ENCODE peak calls at places on chromosomes 4 and X, in nine cellular contexts. K is H1, E is HCT116, W is body of pancreas, Q is heart left ventricle, X is IMR-90, J is breast epithelium, Z is right lobe of liver, Y is upper lobe of left lung. U is an unnamed sample.

GRCh38 chr4:88138561-88138960 is 19.9 kb downstream of the ABCG2 start:
- DNase-seq in Y (no peak), Q (no peak), J (no peak), Z (no peak), K (no peak), X (peak; percentile 91), E (no peak), W (no peak), U (no peak)

GRCh38 chr4:41331224-41331623 is 74.5 kb downstream of the UCHL1 start:
- DNase-seq in E (no peak), J (no peak), X (no peak), Y (no peak), Q (no peak), Z (no peak), W (no peak), K (no peak), U (no peak)

GRCh38 chr4:1998296-1998695 is 10.5 kb downstream of the NELFA start:
- DNase-seq in J (no peak), X (no peak), Y (no peak), E (no peak), Q (no peak), K (no peak), Z (no peak), W (no peak), U (peak; percentile 57)

GRCh38 chr4:140740906-140741670 is 15.1 kb downstream of the TBC1D9 start:
- DNase-seq in X (no peak), K (no peak), Q (no peak), Y (no peak), Z (no peak), J (no peak), E (no peak), W (no peak), U (no peak)

GRCh38 chrX:2829469-2830246 is 928 bp downstream of the GYG2 start:
- DNase-seq in E (no peak), Q (no peak), J (no peak), W (no peak), Z (no peak), Y (peak; percentile 59), K (no peak), X (no peak), U (no peak)

GRCh38 chr4:74503580-74503979 is 58.6 kb downstream of the AREG start:
- DNase-seq in W (no peak), E (no peak), Y (no peak), X (peak; percentile 88), Z (no peak), J (no peak), K (no peak), Q (no peak), U (no peak)

GRCh38 chr4:185911556-185912064 is 99.6 kb upstream of the SORBS2 start:
- DNase-seq in X (peak; percentile 4), Y (no peak), W (no peak), E (no peak), Z (no peak), K (no peak), Q (no peak), J (no peak), U (no peak)

GRCh38 chrX:72255445-72255844 is 16.6 kb upstream of the ERCC6L start:
- DNase-seq in Q (no peak), E (no peak), Z (no peak), Y (peak; percentile 87), W (peak; percentile 26), X (no peak), K (no peak), J (no peak), U (peak; percentile 78)

GRCh38 chrX:18931972-18932371 is 51.9 kb downstream of the PHKA2 start:
- DNase-seq in W (no peak), Q (peak; percentile 16), X (peak; percentile 30), Y (no peak), Z (no peak), J (no peak), E (no peak), K (no peak), U (no peak)

GRCh38 chrX:115259238-115259875 is 25.5 kb upstream of the LRCH2 start:
- DNase-seq in Z (no peak), Q (no peak), J (no peak), K (no peak), Y (no peak), E (no peak), W (no peak), X (no peak), U (no peak)

GRCh38 chr4:79935264-79935663 is 137.8 kb downstream of the ANTXR2 start:
- DNase-seq in X (no peak), Z (no peak), Y (no peak), K (no peak), Q (no peak), E (no peak), J (no peak), W (no peak), U (no peak)

GRCh38 chr4:143986173-143986572 is 33.0 kb downstream of the GYPB start:
- DNase-seq in Q (no peak), X (no peak), Y (no peak), Z (no peak), J (no peak), W (no peak), E (no peak), K (peak; percentile 13), U (no peak)

GRCh38 chrX:116317409-116317808 is 119.0 kb upstream of the SLC6A14 start:
- DNase-seq in W (no peak), Q (peak; percentile 14), K (no peak), Z (no peak), X (no peak), Y (no peak), J (peak; percentile 32), E (no peak), U (peak; percentile 85)

GRCh38 chr4:98482847-98483806 is 175.3 kb downstream of the TSPAN5 start:
- DNase-seq in E (peak; percentile 10), W (no peak), Z (no peak), X (peak; percentile 68), K (no peak), J (no peak), Y (no peak), Q (no peak), U (no peak)

GRCh38 chrX:20623448-20623847 is 356.7 kb upstream of the RPS6KA3 start:
- DNase-seq in X (no peak), Q (no peak), Y (no peak), W (no peak), E (peak; percentile 0), Z (no peak), J (no peak), K (no peak), U (no peak)

GRCh38 chr4:83241132-83241531 is 43.5 kb downstream of the COQ2 start:
- DNase-seq in X (no peak), W (no peak), Y (no peak), Q (no peak), J (no peak), Z (no peak), E (no peak), K (no peak), U (no peak)

GRCh38 chr4:102429553-102429952 is 71.6 kb upstream of the NFKB1 start:
- DNase-seq in K (no peak), W (no peak), Z (no peak), E (peak; percentile 87), J (no peak), Q (no peak), X (peak; percentile 75), Y (no peak), U (no peak)

GRCh38 chr4:130486841-130487240 is 1390.9 kb downstream of the C4orf33 start:
- DNase-seq in Y (no peak), X (peak; percentile 10), Z (no peak), J (no peak), Q (no peak), W (no peak), E (no peak), K (no peak), U (no peak)
- H3K27ac ChIP-seq in Y (no peak overlapping the region), X (no peak overlapping the region), Z (no peak overlapping the region), J (no peak overlapping the region), Q (no peak overlapping the region), W (no peak overlapping the region), E (no peak overlapping the region), K (no peak overlapping the region), U (no peak overlapping the region)

GRCh38 chr4:6272863-6273660 is 3.4 kb downstream of the WFS1 start:
- DNase-seq in W (no peak), Z (no peak), Q (no peak), X (peak; percentile 88), J (no peak), E (no peak), K (no peak), Y (peak; percentile 29), U (peak; percentile 88)
- TF ChIP-seq POLR2A in W (no peak), Z (no peak), Q (no peak), X (no peak), J (no peak), E (no peak), K (no peak), Y (peak; percentile 19), U (no peak)

GRCh38 chr4:16591867-16592266 is 306.6 kb downstream of the LDB2 start:
- DNase-seq in E (no peak), Z (no peak), Y (no peak), J (no peak), K (no peak), X (no peak), W (no peak), Q (peak; percentile 51), U (no peak)

GRCh38 chr4:16598241-16599224 is 299.9 kb downstream of the LDB2 start:
- DNase-seq in Q (no peak), K (no peak), E (no peak), W (no peak), Z (no peak), Y (no peak), J (no peak), X (peak; percentile 76), U (no peak)

GRCh38 chr4:16596267-16596666 is 302.2 kb downstream of the LDB2 start:
- DNase-seq in W (no peak), Z (no peak), X (no peak), K (no peak), E (no peak), Y (no peak), Q (no peak), J (no peak), U (no peak)

GRCh38 chr4:16603178-16603577 is 295.3 kb downstream of the LDB2 start:
- DNase-seq in Q (no peak), Z (no peak), Y (no peak), W (no peak), E (no peak), K (no peak), J (no peak), X (no peak), U (no peak)

DNA sequence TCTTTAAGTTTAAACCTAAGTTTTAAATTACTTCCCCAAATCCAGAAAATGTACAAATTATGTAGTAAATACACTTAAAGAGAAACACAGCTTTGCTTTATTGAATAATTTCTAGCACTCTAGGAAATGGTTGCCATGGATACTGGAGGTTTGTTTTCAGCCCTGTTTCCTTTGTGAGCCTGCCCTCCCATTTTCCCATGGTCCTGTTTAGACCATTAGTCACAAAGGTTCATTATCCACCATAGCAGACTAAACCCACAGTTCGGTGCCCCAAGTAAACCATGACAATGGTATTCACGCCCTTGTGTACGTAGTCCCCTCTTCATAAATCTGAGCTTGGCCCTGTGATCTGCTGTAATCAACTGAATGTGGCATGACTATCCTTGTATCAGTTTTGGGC is 300.6 kb downstream of the LDB2 start:
- DNase-seq in E (no peak), J (no peak), Z (no peak), X (peak; percentile 47), Y (no peak), K (no peak), Q (no peak), W (no peak), U (no peak)
- H3K27ac ChIP-seq in E (no peak overlapping the region), J (no peak overlapping the region), Z (no peak overlapping the region), X (no peak overlapping the region), Y (no peak overlapping the region), K (no peak overlapping the region), Q (peak overlapping the region; percentile 34), W (no peak overlapping the region), U (no peak overlapping the region)

GRCh38 chr4:47528651-47529050 is 43.6 kb downstream of the ATP10D start:
- DNase-seq in J (no peak), Z (no peak), X (peak; percentile 67), E (no peak), W (no peak), Y (no peak), K (no peak), Q (no peak), U (no peak)
- TF ChIP-seq POLR2A in J (no peak), Z (no peak), X (no peak), E (no peak), W (no peak), Y (no peak), K (no peak), Q (no peak), U (no peak)